ENCODE peak calls at places on chromosome 17, in seven cellular contexts. One of them, this sample, is unnamed.
A peak's percentile ranks its signal among the peaks of the same experiment; 100 is the strongest.

GRCh38 chr17:49210158-49211029 is at the start of the genes ABI3 and GNGT2:
- DNase-seq in fibroblast of lung: peak; percentile 37
- DNase-seq in natural killer cell: peak; percentile 51
- DNase-seq in heart right ventricle: peak; percentile 41
- DNase-seq in activated CD4-positive, alpha-beta T cell treated with anti-CD3 and anti-CD28 coated beads for 24 hours: peak; percentile 57
- DNase-seq in mucosa of descending colon: peak; percentile 76
- DNase-seq in fibroblast of gingiva: no peak
- DNase-seq in this sample: peak; percentile 72

GRCh38 chr17:33024688-33025486 is 33.2 kb downstream of the SPACA3 start:
- DNase-seq in fibroblast of gingiva: no peak
- DNase-seq in activated CD4-positive, alpha-beta T cell treated with anti-CD3 and anti-CD28 coated beads for 24 hours: no peak
- DNase-seq in natural killer cell: no peak
- DNase-seq in fibroblast of lung: no peak
- DNase-seq in mucosa of descending colon: no peak
- DNase-seq in heart right ventricle: no peak
- DNase-seq in this sample: no peak

GRCh38 chr17:29959658-29960337 is 18.4 kb downstream of the EFCAB5 start:
- DNase-seq in activated CD4-positive, alpha-beta T cell treated with anti-CD3 and anti-CD28 coated beads for 24 hours: no peak
- DNase-seq in mucosa of descending colon: no peak
- DNase-seq in fibroblast of gingiva: no peak
- DNase-seq in natural killer cell: no peak
- DNase-seq in heart right ventricle: no peak
- DNase-seq in fibroblast of lung: peak; percentile 23
- DNase-seq in this sample: no peak

GRCh38 chr17:38743556-38744171 is 4.5 kb downstream of the PCGF2 start:
- DNase-seq in activated CD4-positive, alpha-beta T cell treated with anti-CD3 and anti-CD28 coated beads for 24 hours: no peak
- DNase-seq in mucosa of descending colon: no peak
- DNase-seq in natural killer cell: no peak
- DNase-seq in fibroblast of gingiva: no peak
- DNase-seq in heart right ventricle: no peak
- DNase-seq in fibroblast of lung: no peak
- DNase-seq in this sample: no peak

GRCh38 chr17:48954300-48954755 is 9.7 kb upstream of the SNF8 start:
- DNase-seq in fibroblast of gingiva: peak; percentile 45
- DNase-seq in mucosa of descending colon: no peak
- DNase-seq in fibroblast of lung: peak; percentile 76
- DNase-seq in activated CD4-positive, alpha-beta T cell treated with anti-CD3 and anti-CD28 coated beads for 24 hours: no peak
- DNase-seq in natural killer cell: no peak
- DNase-seq in heart right ventricle: no peak
- DNase-seq in this sample: no peak

GRCh38 chr17:29592850-29593545 is at the start of gene ANKRD13B:
- DNase-seq in fibroblast of lung: peak; percentile 24
- DNase-seq in heart right ventricle: peak; percentile 62
- DNase-seq in natural killer cell: no peak
- DNase-seq in activated CD4-positive, alpha-beta T cell treated with anti-CD3 and anti-CD28 coated beads for 24 hours: no peak
- DNase-seq in fibroblast of gingiva: no peak
- DNase-seq in mucosa of descending colon: peak; percentile 74
- DNase-seq in this sample: no peak

GRCh38 chr17:42698736-42699414 is 16.5 kb downstream of the CNTNAP1 start:
- DNase-seq in natural killer cell: no peak
- DNase-seq in mucosa of descending colon: no peak
- DNase-seq in fibroblast of gingiva: peak; percentile 53
- DNase-seq in heart right ventricle: no peak
- DNase-seq in fibroblast of lung: peak; percentile 79
- DNase-seq in activated CD4-positive, alpha-beta T cell treated with anti-CD3 and anti-CD28 coated beads for 24 hours: no peak
- DNase-seq in this sample: peak; percentile 59

GRCh38 chr17:17077101-17077500 is 34.8 kb downstream of the MPRIP start:
- DNase-seq in fibroblast of lung: no peak
- DNase-seq in heart right ventricle: no peak
- DNase-seq in activated CD4-positive, alpha-beta T cell treated with anti-CD3 and anti-CD28 coated beads for 24 hours: no peak
- DNase-seq in mucosa of descending colon: no peak
- DNase-seq in fibroblast of gingiva: no peak
- DNase-seq in natural killer cell: no peak
- DNase-seq in this sample: no peak

GRCh38 chr17:17613708-17614114 is 22.2 kb upstream of the PEMT start:
- DNase-seq in mucosa of descending colon: no peak
- DNase-seq in heart right ventricle: no peak
- DNase-seq in fibroblast of gingiva: peak; percentile 70
- DNase-seq in fibroblast of lung: peak; percentile 78
- DNase-seq in natural killer cell: no peak
- DNase-seq in activated CD4-positive, alpha-beta T cell treated with anti-CD3 and anti-CD28 coated beads for 24 hours: peak; percentile 38
- DNase-seq in this sample: peak; percentile 48

GRCh38 chr17:11742891-11743290 is 144.6 kb downstream of the DNAH9 start:
- DNase-seq in fibroblast of lung: no peak
- DNase-seq in activated CD4-positive, alpha-beta T cell treated with anti-CD3 and anti-CD28 coated beads for 24 hours: no peak
- DNase-seq in heart right ventricle: no peak
- DNase-seq in natural killer cell: no peak
- DNase-seq in mucosa of descending colon: no peak
- DNase-seq in fibroblast of gingiva: no peak
- DNase-seq in this sample: no peak

GRCh38 chr17:63249256-63250006 is 196.7 kb downstream of the CYB561 start:
- DNase-seq in heart right ventricle: no peak
- DNase-seq in fibroblast of lung: peak; percentile 63
- DNase-seq in mucosa of descending colon: no peak
- DNase-seq in activated CD4-positive, alpha-beta T cell treated with anti-CD3 and anti-CD28 coated beads for 24 hours: no peak
- DNase-seq in fibroblast of gingiva: peak; percentile 6
- DNase-seq in natural killer cell: no peak
- DNase-seq in this sample: no peak

GRCh38 chr17:31293586-31293985 is 3.5 kb downstream of the OMG start:
- DNase-seq in heart right ventricle: no peak
- DNase-seq in fibroblast of lung: no peak
- DNase-seq in activated CD4-positive, alpha-beta T cell treated with anti-CD3 and anti-CD28 coated beads for 24 hours: no peak
- DNase-seq in natural killer cell: no peak
- DNase-seq in mucosa of descending colon: no peak
- DNase-seq in fibroblast of gingiva: no peak
- DNase-seq in this sample: no peak

GRCh38 chr17:51853857-51854256 is 304.7 kb downstream of the CA10 start:
- DNase-seq in activated CD4-positive, alpha-beta T cell treated with anti-CD3 and anti-CD28 coated beads for 24 hours: no peak
- DNase-seq in natural killer cell: no peak
- DNase-seq in fibroblast of lung: no peak
- DNase-seq in heart right ventricle: no peak
- DNase-seq in fibroblast of gingiva: no peak
- DNase-seq in mucosa of descending colon: no peak
- DNase-seq in this sample: no peak

GRCh38 chr17:77184474-77184873 is 43.7 kb downstream of the SEC14L1 start:
- DNase-seq in fibroblast of gingiva: peak; percentile 57
- DNase-seq in heart right ventricle: no peak
- DNase-seq in mucosa of descending colon: no peak
- DNase-seq in fibroblast of lung: no peak
- DNase-seq in activated CD4-positive, alpha-beta T cell treated with anti-CD3 and anti-CD28 coated beads for 24 hours: no peak
- DNase-seq in natural killer cell: no peak
- DNase-seq in this sample: no peak

GRCh38 chr17:32265896-32266388 is 310 bp downstream of the RHBDL3 start:
- DNase-seq in fibroblast of gingiva: no peak
- DNase-seq in activated CD4-positive, alpha-beta T cell treated with anti-CD3 and anti-CD28 coated beads for 24 hours: no peak
- DNase-seq in mucosa of descending colon: no peak
- DNase-seq in natural killer cell: no peak
- DNase-seq in heart right ventricle: no peak
- DNase-seq in fibroblast of lung: no peak
- DNase-seq in this sample: no peak

GRCh38 chr17:16374129-16374528 is 6.8 kb upstream of the UBB start:
- DNase-seq in natural killer cell: no peak
- DNase-seq in fibroblast of gingiva: peak; percentile 77
- DNase-seq in fibroblast of lung: peak; percentile 93
- DNase-seq in mucosa of descending colon: no peak
- DNase-seq in heart right ventricle: no peak
- DNase-seq in activated CD4-positive, alpha-beta T cell treated with anti-CD3 and anti-CD28 coated beads for 24 hours: no peak
- DNase-seq in this sample: no peak

GRCh38 chr17:83057397-83057761 is 22.0 kb upstream of the METRNL start:
- DNase-seq in heart right ventricle: no peak
- DNase-seq in fibroblast of lung: no peak
- DNase-seq in mucosa of descending colon: no peak
- DNase-seq in fibroblast of gingiva: no peak
- DNase-seq in natural killer cell: peak; percentile 12
- DNase-seq in activated CD4-positive, alpha-beta T cell treated with anti-CD3 and anti-CD28 coated beads for 24 hours: no peak
- DNase-seq in this sample: no peak

GRCh38 chr17:68288804-68289203 is 2.1 kb downstream of the SLC16A6 start:
- DNase-seq in mucosa of descending colon: no peak
- DNase-seq in fibroblast of lung: no peak
- DNase-seq in fibroblast of gingiva: no peak
- DNase-seq in natural killer cell: no peak
- DNase-seq in heart right ventricle: no peak
- DNase-seq in activated CD4-positive, alpha-beta T cell treated with anti-CD3 and anti-CD28 coated beads for 24 hours: no peak
- DNase-seq in this sample: no peak

GRCh38 chr17:74922694-74923537 is at the start of gene USH1G:
- DNase-seq in natural killer cell: no peak
- DNase-seq in heart right ventricle: no peak
- DNase-seq in fibroblast of lung: peak; percentile 4
- DNase-seq in mucosa of descending colon: no peak
- DNase-seq in activated CD4-positive, alpha-beta T cell treated with anti-CD3 and anti-CD28 coated beads for 24 hours: no peak
- DNase-seq in fibroblast of gingiva: no peak
- DNase-seq in this sample: no peak

GRCh38 chr17:57999496-58000017 is 7.5 kb downstream of the SRSF1 start:
- DNase-seq in natural killer cell: no peak
- DNase-seq in activated CD4-positive, alpha-beta T cell treated with anti-CD3 and anti-CD28 coated beads for 24 hours: no peak
- DNase-seq in heart right ventricle: no peak
- DNase-seq in fibroblast of gingiva: peak; percentile 64
- DNase-seq in mucosa of descending colon: no peak
- DNase-seq in fibroblast of lung: peak; percentile 87
- DNase-seq in this sample: no peak

GRCh38 chr17:68733241-68734176 is 132.3 kb upstream of the FAM20A start:
- DNase-seq in mucosa of descending colon: no peak
- DNase-seq in heart right ventricle: no peak
- DNase-seq in natural killer cell: no peak
- DNase-seq in fibroblast of gingiva: no peak
- DNase-seq in activated CD4-positive, alpha-beta T cell treated with anti-CD3 and anti-CD28 coated beads for 24 hours: no peak
- DNase-seq in fibroblast of lung: peak; percentile 33
- DNase-seq in this sample: peak; percentile 5

GRCh38 chr17:77327181-77327565 is 186.4 kb downstream of the SEC14L1 start:
- DNase-seq in mucosa of descending colon: peak; percentile 56
- DNase-seq in heart right ventricle: no peak
- DNase-seq in fibroblast of gingiva: no peak
- DNase-seq in activated CD4-positive, alpha-beta T cell treated with anti-CD3 and anti-CD28 coated beads for 24 hours: no peak
- DNase-seq in natural killer cell: peak; percentile 14
- DNase-seq in fibroblast of lung: no peak
- DNase-seq in this sample: no peak

GRCh38 chr17:64448665-64449512 is at the start of gene MILR1:
- DNase-seq in natural killer cell: no peak
- DNase-seq in mucosa of descending colon: no peak
- DNase-seq in fibroblast of gingiva: peak; percentile 74
- DNase-seq in activated CD4-positive, alpha-beta T cell treated with anti-CD3 and anti-CD28 coated beads for 24 hours: no peak
- DNase-seq in heart right ventricle: no peak
- DNase-seq in fibroblast of lung: peak; percentile 92
- DNase-seq in this sample: peak; percentile 29

GRCh38 chr17:28509784-28510183 is 3.6 kb downstream of the FOXN1 start:
- DNase-seq in heart right ventricle: no peak
- DNase-seq in fibroblast of lung: no peak
- DNase-seq in fibroblast of gingiva: no peak
- DNase-seq in mucosa of descending colon: no peak
- DNase-seq in activated CD4-positive, alpha-beta T cell treated with anti-CD3 and anti-CD28 coated beads for 24 hours: no peak
- DNase-seq in natural killer cell: no peak
- DNase-seq in this sample: no peak

GRCh38 chr17:40175928-40176327 is 1.3 kb upstream of the RAPGEFL1 start:
- DNase-seq in natural killer cell: no peak
- DNase-seq in fibroblast of lung: no peak
- DNase-seq in fibroblast of gingiva: no peak
- DNase-seq in heart right ventricle: no peak
- DNase-seq in activated CD4-positive, alpha-beta T cell treated with anti-CD3 and anti-CD28 coated beads for 24 hours: no peak
- DNase-seq in mucosa of descending colon: no peak
- DNase-seq in this sample: no peak

GRCh38 chr17:46819906-46820351 is 1.4 kb upstream of the WNT3 start:
- DNase-seq in mucosa of descending colon: no peak
- DNase-seq in natural killer cell: no peak
- DNase-seq in fibroblast of gingiva: no peak
- DNase-seq in fibroblast of lung: no peak
- DNase-seq in heart right ventricle: no peak
- DNase-seq in activated CD4-positive, alpha-beta T cell treated with anti-CD3 and anti-CD28 coated beads for 24 hours: no peak
- DNase-seq in this sample: no peak

GRCh38 chr17:64187093-64187895 is 57.4 kb upstream of the ERN1 start:
- DNase-seq in natural killer cell: no peak
- DNase-seq in mucosa of descending colon: no peak
- DNase-seq in fibroblast of gingiva: no peak
- DNase-seq in fibroblast of lung: no peak
- DNase-seq in activated CD4-positive, alpha-beta T cell treated with anti-CD3 and anti-CD28 coated beads for 24 hours: no peak
- DNase-seq in heart right ventricle: no peak
- DNase-seq in this sample: no peak

GRCh38 chr17:10879110-10879509 is 41.2 kb upstream of the PIRT start:
- DNase-seq in heart right ventricle: peak; percentile 22
- DNase-seq in fibroblast of lung: no peak
- DNase-seq in activated CD4-positive, alpha-beta T cell treated with anti-CD3 and anti-CD28 coated beads for 24 hours: no peak
- DNase-seq in natural killer cell: no peak
- DNase-seq in fibroblast of gingiva: no peak
- DNase-seq in mucosa of descending colon: no peak
- DNase-seq in this sample: peak; percentile 17

GRCh38 chr17:52297230-52298010 is 138.9 kb upstream of the CA10 start:
- DNase-seq in heart right ventricle: no peak
- DNase-seq in mucosa of descending colon: no peak
- DNase-seq in fibroblast of lung: no peak
- DNase-seq in fibroblast of gingiva: no peak
- DNase-seq in activated CD4-positive, alpha-beta T cell treated with anti-CD3 and anti-CD28 coated beads for 24 hours: no peak
- DNase-seq in natural killer cell: no peak
- DNase-seq in this sample: no peak